ENCODE peak calls at places on chromosomes 6 and 20, in eight cellular contexts. One of them, this sample, is unnamed.

GRCh38 chr6:2247664-2248063 is 2.3 kb upstream of the GMDS start:
- DNase-seq in psoas muscle: no peak
- DNase-seq in fibroblast of mammary gland: no peak
- DNase-seq in lower lobe of right lung: no peak
- DNase-seq in cardiac muscle cell: no peak
- DNase-seq in lower leg skin: no peak
- DNase-seq in GM12865: no peak
- DNase-seq in HFF-Myc: no peak
- DNase-seq in this sample: no peak

GRCh38 chr6:119076173-119076965 is 2.1 kb downstream of the FAM184A start:
- DNase-seq in GM12865: no peak
- DNase-seq in fibroblast of mammary gland: no peak
- DNase-seq in psoas muscle: no peak
- DNase-seq in lower leg skin: no peak
- DNase-seq in lower lobe of right lung: no peak
- DNase-seq in HFF-Myc: no peak
- DNase-seq in cardiac muscle cell: no peak
- DNase-seq in this sample: no peak

GRCh38 chr6:27814665-27815424 is 97.4 kb downstream of the OR2B2 start:
- DNase-seq in HFF-Myc: peak
- DNase-seq in cardiac muscle cell: peak
- DNase-seq in lower lobe of right lung: no peak
- DNase-seq in lower leg skin: peak
- DNase-seq in GM12865: peak
- DNase-seq in fibroblast of mammary gland: peak
- DNase-seq in psoas muscle: no peak
- DNase-seq in this sample: peak

GRCh38 chr6:91082311-91082803 is 495.5 kb upstream of the MAP3K7 start:
- DNase-seq in HFF-Myc: no peak
- DNase-seq in lower leg skin: no peak
- DNase-seq in fibroblast of mammary gland: peak
- DNase-seq in psoas muscle: no peak
- DNase-seq in GM12865: no peak
- DNase-seq in cardiac muscle cell: peak
- DNase-seq in lower lobe of right lung: no peak
- DNase-seq in this sample: no peak

GRCh38 chr6:50822078-50822476 is 3.4 kb downstream of the TFAP2B start:
- DNase-seq in lower leg skin: no peak
- DNase-seq in psoas muscle: no peak
- DNase-seq in cardiac muscle cell: no peak
- DNase-seq in fibroblast of mammary gland: no peak
- DNase-seq in GM12865: no peak
- DNase-seq in HFF-Myc: no peak
- DNase-seq in lower lobe of right lung: no peak
- DNase-seq in this sample: no peak

GRCh38 chr20:5000263-5001173 is 792 bp downstream of the SLC23A2 start:
- DNase-seq in cardiac muscle cell: no peak
- DNase-seq in fibroblast of mammary gland: peak
- DNase-seq in HFF-Myc: no peak
- DNase-seq in lower leg skin: peak
- DNase-seq in GM12865: no peak
- DNase-seq in lower lobe of right lung: peak
- DNase-seq in psoas muscle: peak
- DNase-seq in this sample: peak

GRCh38 chr6:123016431-123017110 is 20.5 kb downstream of the CLVS2 start:
- DNase-seq in GM12865: no peak
- DNase-seq in HFF-Myc: no peak
- DNase-seq in fibroblast of mammary gland: no peak
- DNase-seq in lower leg skin: no peak
- DNase-seq in cardiac muscle cell: no peak
- DNase-seq in lower lobe of right lung: no peak
- DNase-seq in psoas muscle: no peak
- DNase-seq in this sample: no peak

GRCh38 chr20:38023181-38024085 is 9.8 kb downstream of the TTI1 start:
- DNase-seq in fibroblast of mammary gland: peak
- DNase-seq in lower leg skin: no peak
- DNase-seq in HFF-Myc: peak
- DNase-seq in psoas muscle: no peak
- DNase-seq in cardiac muscle cell: peak
- DNase-seq in lower lobe of right lung: no peak
- DNase-seq in GM12865: no peak
- DNase-seq in this sample: no peak

GRCh38 chr6:82783587-82784253 is 281.9 kb downstream of the UBE3D start:
- DNase-seq in cardiac muscle cell: no peak
- DNase-seq in psoas muscle: no peak
- DNase-seq in lower leg skin: no peak
- DNase-seq in GM12865: peak
- DNase-seq in lower lobe of right lung: no peak
- DNase-seq in fibroblast of mammary gland: no peak
- DNase-seq in HFF-Myc: no peak
- DNase-seq in this sample: no peak

GRCh38 chr6:156953478-156954146 is 176.4 kb downstream of the ARID1B start:
- DNase-seq in HFF-Myc: peak
- DNase-seq in cardiac muscle cell: peak
- DNase-seq in psoas muscle: no peak
- DNase-seq in lower lobe of right lung: no peak
- DNase-seq in lower leg skin: no peak
- DNase-seq in GM12865: no peak
- DNase-seq in fibroblast of mammary gland: peak
- DNase-seq in this sample: no peak

GRCh38 chr6:157323924-157324276 is 581 bp upstream of the TMEM242 start:
- DNase-seq in cardiac muscle cell: peak
- DNase-seq in GM12865: peak
- DNase-seq in HFF-Myc: peak
- DNase-seq in psoas muscle: peak
- DNase-seq in lower leg skin: peak
- DNase-seq in lower lobe of right lung: peak
- DNase-seq in fibroblast of mammary gland: peak
- DNase-seq in this sample: peak

GRCh38 chr6:52929321-52930164 is 20.0 kb upstream of the GSTA3 start:
- DNase-seq in lower leg skin: no peak
- DNase-seq in GM12865: no peak
- DNase-seq in lower lobe of right lung: no peak
- DNase-seq in fibroblast of mammary gland: peak
- DNase-seq in psoas muscle: no peak
- DNase-seq in cardiac muscle cell: peak
- DNase-seq in HFF-Myc: peak
- DNase-seq in this sample: no peak

GRCh38 chr20:55291251-55291650 is 714.1 kb downstream of the CBLN4 start:
- DNase-seq in HFF-Myc: no peak
- DNase-seq in lower lobe of right lung: no peak
- DNase-seq in lower leg skin: no peak
- DNase-seq in fibroblast of mammary gland: no peak
- DNase-seq in cardiac muscle cell: no peak
- DNase-seq in psoas muscle: no peak
- DNase-seq in GM12865: no peak
- DNase-seq in this sample: no peak

GRCh38 chr6:166516256-166516655 is 70.2 kb downstream of the RAMACL start:
- DNase-seq in lower lobe of right lung: no peak
- DNase-seq in cardiac muscle cell: no peak
- DNase-seq in psoas muscle: no peak
- DNase-seq in lower leg skin: no peak
- DNase-seq in GM12865: no peak
- DNase-seq in fibroblast of mammary gland: peak
- DNase-seq in HFF-Myc: no peak
- DNase-seq in this sample: no peak

GRCh38 chr6:24704468-24704867 is 14.5 kb downstream of the C6orf62 start:
- DNase-seq in fibroblast of mammary gland: no peak
- DNase-seq in GM12865: no peak
- DNase-seq in psoas muscle: no peak
- DNase-seq in lower lobe of right lung: no peak
- DNase-seq in lower leg skin: no peak
- DNase-seq in cardiac muscle cell: no peak
- DNase-seq in HFF-Myc: no peak
- DNase-seq in this sample: no peak

DNA sequence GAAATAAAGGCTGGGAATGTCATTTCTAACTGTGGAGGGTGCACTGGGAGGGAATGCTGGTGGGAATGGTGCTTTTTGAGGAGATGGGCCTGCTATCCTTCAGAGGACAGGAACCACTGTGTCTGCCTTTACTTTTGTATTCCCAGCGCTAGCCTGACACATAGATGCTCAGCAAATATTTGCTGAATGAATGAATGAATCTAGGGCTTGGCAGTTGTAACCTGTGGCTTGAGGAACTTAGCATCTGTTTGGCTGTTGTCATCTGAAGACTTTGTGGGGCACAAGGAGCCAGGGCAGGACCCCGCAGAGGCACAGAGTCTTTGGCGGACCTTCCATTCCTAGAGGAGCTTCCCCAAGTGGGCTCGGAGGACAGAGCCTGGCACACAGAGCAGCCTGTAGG is 6.1 kb downstream of the TOX2 start:
- DNase-seq in lower lobe of right lung: no peak
- DNase-seq in GM12865: no peak
- DNase-seq in lower leg skin: no peak
- DNase-seq in fibroblast of mammary gland: no peak
- DNase-seq in cardiac muscle cell: no peak
- DNase-seq in psoas muscle: no peak
- DNase-seq in HFF-Myc: no peak
- DNase-seq in this sample: no peak
- H3K4me3 ChIP-seq in lower lobe of right lung: no peak
- H3K4me3 ChIP-seq in GM12865: no peak
- H3K4me3 ChIP-seq in lower leg skin: no peak
- H3K4me3 ChIP-seq in fibroblast of mammary gland: no peak
- H3K4me3 ChIP-seq in cardiac muscle cell: no peak
- H3K4me3 ChIP-seq in psoas muscle: no peak
- H3K4me3 ChIP-seq in HFF-Myc: no peak
- H3K4me3 ChIP-seq in this sample: no peak

GRCh38 chr6:160349837-160350236 is 1.7 kb downstream of the SLC22A3 start:
- DNase-seq in GM12865: no peak
- DNase-seq in cardiac muscle cell: peak
- DNase-seq in fibroblast of mammary gland: no peak
- DNase-seq in psoas muscle: no peak
- DNase-seq in lower lobe of right lung: no peak
- DNase-seq in lower leg skin: no peak
- DNase-seq in HFF-Myc: no peak
- DNase-seq in this sample: no peak

GRCh38 chr6:160348209-160348551 is at the start of gene SLC22A3:
- DNase-seq in cardiac muscle cell: peak
- DNase-seq in lower lobe of right lung: peak
- DNase-seq in lower leg skin: no peak
- DNase-seq in fibroblast of mammary gland: no peak
- DNase-seq in psoas muscle: peak
- DNase-seq in HFF-Myc: no peak
- DNase-seq in GM12865: no peak
- DNase-seq in this sample: peak

GRCh38 chr6:160347259-160348208 is 644 bp upstream of the SLC22A3 start:
- DNase-seq in psoas muscle: no peak
- DNase-seq in fibroblast of mammary gland: no peak
- DNase-seq in lower lobe of right lung: peak
- DNase-seq in HFF-Myc: no peak
- DNase-seq in cardiac muscle cell: no peak
- DNase-seq in GM12865: no peak
- DNase-seq in lower leg skin: no peak
- DNase-seq in this sample: no peak

GRCh38 chr6:160344281-160344680 is 3.9 kb upstream of the SLC22A3 start:
- DNase-seq in psoas muscle: no peak
- DNase-seq in cardiac muscle cell: no peak
- DNase-seq in lower lobe of right lung: no peak
- DNase-seq in lower leg skin: no peak
- DNase-seq in GM12865: no peak
- DNase-seq in HFF-Myc: no peak
- DNase-seq in fibroblast of mammary gland: no peak
- DNase-seq in this sample: no peak

DNA sequence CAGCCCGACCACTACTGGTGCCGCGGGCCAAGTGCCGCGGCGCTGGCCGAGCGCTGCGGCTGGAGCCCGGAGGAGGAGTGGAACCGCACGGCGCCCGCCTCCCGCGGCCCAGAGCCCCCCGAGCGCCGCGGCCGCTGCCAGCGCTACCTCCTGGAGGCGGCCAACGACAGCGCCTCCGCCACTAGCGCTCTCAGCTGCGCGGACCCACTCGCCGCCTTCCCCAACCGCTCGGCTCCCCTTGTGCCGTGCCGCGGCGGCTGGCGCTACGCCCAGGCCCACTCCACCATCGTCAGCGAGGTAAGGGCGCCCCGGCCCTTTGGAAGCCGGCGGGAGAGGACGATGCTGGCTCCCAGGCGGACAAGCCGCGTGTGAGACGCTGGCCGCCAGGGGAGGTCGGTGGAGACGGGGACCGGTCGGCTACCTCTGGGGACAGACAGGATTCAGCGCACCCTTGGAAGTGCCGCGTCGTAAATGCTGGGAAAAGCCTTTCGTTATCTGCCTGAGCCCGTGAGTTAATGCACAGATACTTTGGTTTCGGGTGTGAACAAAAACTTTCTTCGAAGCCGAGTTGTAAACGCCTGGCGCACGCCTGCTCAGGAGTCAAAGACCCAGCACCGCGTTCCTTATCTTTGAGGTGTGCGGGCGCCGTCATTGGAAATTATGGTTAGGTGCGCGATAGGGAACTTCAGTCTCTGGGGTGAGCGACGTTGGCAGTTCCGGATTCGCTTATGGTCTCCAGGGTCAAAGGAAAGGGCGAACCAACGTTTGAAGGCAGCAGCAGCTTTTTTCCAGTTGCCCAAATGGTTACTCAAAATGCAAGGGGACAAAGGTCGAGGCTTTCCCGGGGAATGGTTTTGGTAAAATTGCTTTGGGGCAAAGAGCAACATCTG is 619 bp downstream of the SLC22A3 start:
- DNase-seq in psoas muscle: peak
- DNase-seq in lower leg skin: no peak
- DNase-seq in lower lobe of right lung: peak
- DNase-seq in cardiac muscle cell: peak
- DNase-seq in GM12865: no peak
- DNase-seq in fibroblast of mammary gland: no peak
- DNase-seq in HFF-Myc: no peak
- DNase-seq in this sample: no peak
- H3K4me3 ChIP-seq in psoas muscle: peak
- H3K4me3 ChIP-seq in lower leg skin: peak
- H3K4me3 ChIP-seq in lower lobe of right lung: peak
- H3K4me3 ChIP-seq in cardiac muscle cell: peak
- H3K4me3 ChIP-seq in GM12865: no peak
- H3K4me3 ChIP-seq in fibroblast of mammary gland: peak
- H3K4me3 ChIP-seq in HFF-Myc: peak
- H3K4me3 ChIP-seq in this sample: peak

DNA sequence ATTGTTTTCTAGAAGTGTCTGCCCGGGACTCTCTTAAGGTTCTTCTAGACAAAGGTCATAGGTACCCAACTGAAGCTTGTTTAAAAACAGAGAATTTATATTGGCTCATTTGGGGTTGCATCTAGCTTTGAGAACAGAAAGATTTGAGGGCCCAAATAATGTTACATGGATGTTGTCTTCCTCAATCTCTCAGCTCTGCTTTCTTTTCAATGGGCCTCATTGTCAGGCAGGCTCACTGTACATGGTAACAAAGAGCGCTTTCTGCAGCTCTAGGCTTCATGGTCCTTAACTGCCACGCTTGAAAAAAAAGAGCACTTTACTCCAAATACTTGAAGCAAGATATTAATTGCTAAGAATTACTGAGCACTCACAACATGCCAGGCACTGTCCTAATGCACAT is 22.2 kb downstream of the NHLRC1 start:
- DNase-seq in lower lobe of right lung: no peak
- DNase-seq in cardiac muscle cell: no peak
- DNase-seq in GM12865: no peak
- DNase-seq in lower leg skin: no peak
- DNase-seq in psoas muscle: no peak
- DNase-seq in fibroblast of mammary gland: no peak
- DNase-seq in HFF-Myc: no peak
- DNase-seq in this sample: no peak
- H3K4me3 ChIP-seq in lower lobe of right lung: no peak
- H3K4me3 ChIP-seq in cardiac muscle cell: no peak
- H3K4me3 ChIP-seq in GM12865: no peak
- H3K4me3 ChIP-seq in lower leg skin: no peak
- H3K4me3 ChIP-seq in psoas muscle: no peak
- H3K4me3 ChIP-seq in fibroblast of mammary gland: no peak
- H3K4me3 ChIP-seq in HFF-Myc: no peak
- H3K4me3 ChIP-seq in this sample: no peak

GRCh38 chr20:17959257-17959627 is 9.4 kb downstream of the SNX5 start:
- DNase-seq in cardiac muscle cell: no peak
- DNase-seq in lower lobe of right lung: no peak
- DNase-seq in lower leg skin: no peak
- DNase-seq in psoas muscle: no peak
- DNase-seq in fibroblast of mammary gland: no peak
- DNase-seq in HFF-Myc: no peak
- DNase-seq in GM12865: peak
- DNase-seq in this sample: no peak
- H3K4me3 ChIP-seq in cardiac muscle cell: no peak
- H3K4me3 ChIP-seq in lower lobe of right lung: no peak
- H3K4me3 ChIP-seq in lower leg skin: no peak
- H3K4me3 ChIP-seq in psoas muscle: no peak
- H3K4me3 ChIP-seq in fibroblast of mammary gland: no peak
- H3K4me3 ChIP-seq in HFF-Myc: no peak
- H3K4me3 ChIP-seq in GM12865: peak
- H3K4me3 ChIP-seq in this sample: no peak

This sample was measured in left lung.